ENCODE peak calls at places on chromosome 15, in eight cellular contexts. S is B cell; F is GM04504; T is fibroblast of mammary gland; I is IMR-90; M is pons; A is stimulated activated CD8-positive, alpha-beta memory T cell treated with anti-CD3 and anti-CD28 coated beads, Interleukin-4, amount 100 ng/mL, for 4 hours; U is colonic mucosa. Z is an unnamed sample.

GRCh38 chr15:31148622-31149505 is 47.3 kb upstream of the TRPM1 start:
- DNase-seq in S (no peak), F (no peak), T (no peak), I (no peak), M (no peak), A (no peak), U (no peak), Z (no peak)

GRCh38 chr15:70322051-70322668 is 224.4 kb upstream of the TLE3 start:
- DNase-seq in S (no peak), F (no peak), T (no peak), I (no peak), M (peak), A (no peak), U (no peak), Z (no peak)

GRCh38 chr15:101499863-101500713 is 10.6 kb upstream of the PCSK6 start:
- DNase-seq in S (peak), F (no peak), T (no peak), I (no peak), M (no peak), A (no peak), U (no peak), Z (no peak)

GRCh38 chr15:63493451-63493850 is 10.9 kb upstream of the USP3 start:
- DNase-seq in S (no peak), F (no peak), T (no peak), I (no peak), M (no peak), A (no peak), U (no peak), Z (no peak)

GRCh38 chr15:92637621-92638020 is 18.0 kb downstream of the FAM174B start:
- DNase-seq in S (no peak), F (no peak), T (no peak), I (no peak), M (no peak), A (no peak), U (no peak), Z (no peak)

GRCh38 chr15:57506422-57506821 is 85.3 kb upstream of the MYZAP start:
- DNase-seq in S (no peak), F (no peak), T (no peak), I (no peak), M (no peak), A (no peak), U (peak), Z (no peak)

GRCh38 chr15:25862469-25863066 is 559 bp downstream of the ATP10A start:
- DNase-seq in S (peak), F (no peak), T (peak), I (no peak), M (no peak), A (no peak), U (no peak), Z (no peak)

GRCh38 chr15:31222769-31223345 is 103.8 kb upstream of the KLF13 start:
- DNase-seq in S (no peak), F (no peak), T (no peak), I (no peak), M (no peak), A (no peak), U (no peak), Z (no peak)

GRCh38 chr15:39110746-39111145 is 470.1 kb upstream of the THBS1 start:
- DNase-seq in S (no peak), F (no peak), T (peak), I (no peak), M (no peak), A (no peak), U (no peak), Z (no peak)

GRCh38 chr15:70605606-70606410 is 157.6 kb downstream of the UACA start:
- DNase-seq in S (no peak), F (peak), T (peak), I (peak), M (peak), A (no peak), U (peak), Z (no peak)

GRCh38 chr15:84812842-84813241 is 4.3 kb upstream of the ALPK3 start:
- DNase-seq in S (no peak), F (no peak), T (no peak), I (no peak), M (no peak), A (no peak), U (no peak), Z (no peak)

GRCh38 chr15:65824031-65824743 is 32.1 kb upstream of the DENND4A start:
- DNase-seq in S (no peak), F (peak), T (peak), I (peak), M (peak), A (no peak), U (peak), Z (no peak)

GRCh38 chr15:37764733-37765191 is 169.7 kb upstream of the TMCO5A start:
- DNase-seq in S (no peak), F (peak), T (peak), I (peak), M (peak), A (no peak), U (peak), Z (no peak)

GRCh38 chr15:53437985-53438841 is 321.2 kb downstream of the WDR72 start:
- DNase-seq in S (no peak), F (no peak), T (no peak), I (no peak), M (no peak), A (no peak), U (no peak), Z (no peak)

GRCh38 chr15:41396111-41396510 is 6.2 kb downstream of the NDUFAF1 start:
- DNase-seq in S (no peak), F (no peak), T (no peak), I (no peak), M (no peak), A (no peak), U (no peak), Z (no peak)

GRCh38 chr15:90001683-90002427 is 731 bp downstream of the ZNF710 start:
- DNase-seq in S (peak), F (peak), T (peak), I (peak), M (no peak), A (peak), U (peak), Z (no peak)

GRCh38 chr15:29621626-29622025 is 200.6 kb downstream of the TJP1 start:
- DNase-seq in S (no peak), F (no peak), T (no peak), I (no peak), M (no peak), A (no peak), U (no peak), Z (no peak)

GRCh38 chr15:31473384-31474058 is 146.9 kb downstream of the KLF13 start:
- DNase-seq in S (peak), F (no peak), T (no peak), I (no peak), M (no peak), A (no peak), U (no peak), Z (no peak)

GRCh38 chr15:67149859-67150824 is 84.7 kb downstream of the SMAD3 start:
- DNase-seq in S (no peak), F (peak), T (peak), I (peak), M (no peak), A (no peak), U (no peak), Z (no peak)

GRCh38 chr15:74179101-74179841 is 5.8 kb downstream of the ISLR start:
- DNase-seq in S (no peak), F (peak), T (peak), I (peak), M (no peak), A (no peak), U (no peak), Z (no peak)

GRCh38 chr15:72341361-72341760 is 21.4 kb upstream of the CELF6 start:
- DNase-seq in S (no peak), F (no peak), T (no peak), I (no peak), M (no peak), A (no peak), U (no peak), Z (no peak)

GRCh38 chr15:74410502-74410901 is 23.3 kb downstream of the SEMA7A start:
- DNase-seq in S (no peak), F (no peak), T (no peak), I (no peak), M (no peak), A (no peak), U (no peak), Z (no peak)

GRCh38 chr15:65077291-65077980 is 890 bp downstream of the KBTBD13 start:
- DNase-seq in S (no peak), F (no peak), T (no peak), I (no peak), M (no peak), A (no peak), U (no peak), Z (no peak)

GRCh38 chr15:63124506-63124905 is 2.8 kb downstream of the LACTB start:
- DNase-seq in S (no peak), F (no peak), T (no peak), I (no peak), M (no peak), A (no peak), U (no peak), Z (no peak)

GRCh38 chr15:78003539-78004008 is 73.9 kb downstream of the TBC1D2B start:
- DNase-seq in S (no peak), F (no peak), T (no peak), I (no peak), M (no peak), A (no peak), U (no peak), Z (peak)

GRCh38 chr15:62119224-62119925 is 45.7 kb downstream of the C2CD4B start:
- DNase-seq in S (no peak), F (peak), T (peak), I (peak), M (peak), A (no peak), U (no peak), Z (no peak)

GRCh38 chr15:85840079-85840801 is 45.5 kb upstream of the KLHL25 start:
- DNase-seq in S (peak), F (peak), T (peak), I (peak), M (peak), A (peak), U (peak), Z (no peak)

GRCh38 chr15:58980351-58980939 is 7.0 kb upstream of the RNF111 start:
- DNase-seq in S (no peak), F (no peak), T (peak), I (peak), M (peak), A (no peak), U (no peak), Z (no peak)

GRCh38 chr15:98649621-98649995 is 1.3 kb downstream of the IGF1R start:
- DNase-seq in S (peak), F (no peak), T (no peak), I (no peak), M (no peak), A (no peak), U (peak), Z (no peak)

GRCh38 chr15:62035256-62035908 is 24.9 kb downstream of the VPS13C start:
- DNase-seq in S (no peak), F (peak), T (peak), I (peak), M (no peak), A (no peak), U (no peak), Z (no peak)

GRCh38 chr15:80777836-80778620 is 1.1 kb upstream of the CEMIP start:
- DNase-seq in S (no peak), F (no peak), T (no peak), I (no peak), M (no peak), A (no peak), U (no peak), Z (no peak)

GRCh38 chr15:53611145-53611920 is 148.1 kb downstream of the WDR72 start:
- DNase-seq in S (no peak), F (no peak), T (no peak), I (no peak), M (no peak), A (no peak), U (no peak), Z (no peak)

Z was measured in NCI-H187 treated with DMSO at 0.1 percent for 48 hours.